ENCODE peak calls at places on chromosomes 16 and 17, in four cellular contexts. E is IMR-90, L is K562, Y is GM12878. O is an unnamed sample.

GRCh38 chr17:72393553-72393952 is 272.7 kb downstream of the SOX9 start:
- DNase-seq in E (peak), L (no peak), Y (no peak), O (peak)

GRCh38 chr17:83173997-83174858 is 94.8 kb downstream of the METRNL start:
- DNase-seq in E (peak), L (no peak), Y (no peak), O (no peak)

GRCh38 chr17:57957120-57957850 is 2.1 kb upstream of the CUEDC1 start:
- DNase-seq in E (no peak), L (no peak), Y (no peak), O (no peak)

GRCh38 chr17:75695830-75696271 is 25.4 kb upstream of the ITGB4 start:
- DNase-seq in E (no peak), L (no peak), Y (no peak), O (no peak)

GRCh38 chr16:24198807-24199533 is 57.2 kb upstream of the CACNG3 start:
- DNase-seq in E (no peak), L (no peak), Y (no peak), O (no peak)

GRCh38 chr16:79269211-79269863 is 331.2 kb downstream of the MAF start:
- DNase-seq in E (no peak), L (no peak), Y (peak), O (no peak)

GRCh38 chr17:78653382-78653781 is 76.2 kb upstream of the DNAH17 start:
- DNase-seq in E (peak), L (no peak), Y (no peak), O (peak)

GRCh38 chr16:88633684-88634140 is 4.7 kb upstream of the IL17C start:
- DNase-seq in E (peak), L (peak), Y (peak), O (peak)

GRCh38 chr16:11234884-11235702 is 20.9 kb downstream of the SOCS1 start:
- DNase-seq in E (peak), L (peak), Y (no peak), O (no peak)

GRCh38 chr16:80623376-80623775 is 82.6 kb downstream of the DYNLRB2 start:
- DNase-seq in E (peak), L (no peak), Y (no peak), O (peak)

GRCh38 chr16:15489016-15489415 is 54.6 kb downstream of the BMERB1 start:
- DNase-seq in E (no peak), L (no peak), Y (no peak), O (no peak)

GRCh38 chr17:46085522-46085921 is 86.5 kb downstream of the STH start:
- DNase-seq in E (no peak), L (no peak), Y (no peak), O (no peak)

GRCh38 chr17:81003711-81004335 is 12.2 kb downstream of the CHMP6 start:
- DNase-seq in E (no peak), L (no peak), Y (no peak), O (no peak)

GRCh38 chr16:74035816-74036215 is 260.8 kb upstream of the PSMD7 start:
- DNase-seq in E (peak), L (peak), Y (no peak), O (no peak)

GRCh38 chr16:15653227-15653626 is 3.2 kb downstream of the NDE1 start:
- DNase-seq in E (peak), L (no peak), Y (no peak), O (peak)

GRCh38 chr16:47230296-47230695 is 86.6 kb upstream of the NETO2 start:
- DNase-seq in E (no peak), L (no peak), Y (no peak), O (no peak)

GRCh38 chr17:2710804-2711607 is 558 bp downstream of the CLUH start:
- DNase-seq in E (no peak), L (no peak), Y (no peak), O (peak)

GRCh38 chr17:17546399-17547185 is 44.9 kb downstream of the PEMT start:
- DNase-seq in E (no peak), L (no peak), Y (no peak), O (no peak)

GRCh38 chr17:17545984-17546383 is 45.5 kb downstream of the PEMT start:
- DNase-seq in E (no peak), L (no peak), Y (no peak), O (no peak)

GRCh38 chr17:17548044-17548443 is 43.5 kb downstream of the PEMT start:
- DNase-seq in E (no peak), L (no peak), Y (no peak), O (no peak)

GRCh38 chr17:17545031-17545820 is 46.3 kb downstream of the PEMT start:
- DNase-seq in E (peak), L (no peak), Y (no peak), O (no peak)

DNA sequence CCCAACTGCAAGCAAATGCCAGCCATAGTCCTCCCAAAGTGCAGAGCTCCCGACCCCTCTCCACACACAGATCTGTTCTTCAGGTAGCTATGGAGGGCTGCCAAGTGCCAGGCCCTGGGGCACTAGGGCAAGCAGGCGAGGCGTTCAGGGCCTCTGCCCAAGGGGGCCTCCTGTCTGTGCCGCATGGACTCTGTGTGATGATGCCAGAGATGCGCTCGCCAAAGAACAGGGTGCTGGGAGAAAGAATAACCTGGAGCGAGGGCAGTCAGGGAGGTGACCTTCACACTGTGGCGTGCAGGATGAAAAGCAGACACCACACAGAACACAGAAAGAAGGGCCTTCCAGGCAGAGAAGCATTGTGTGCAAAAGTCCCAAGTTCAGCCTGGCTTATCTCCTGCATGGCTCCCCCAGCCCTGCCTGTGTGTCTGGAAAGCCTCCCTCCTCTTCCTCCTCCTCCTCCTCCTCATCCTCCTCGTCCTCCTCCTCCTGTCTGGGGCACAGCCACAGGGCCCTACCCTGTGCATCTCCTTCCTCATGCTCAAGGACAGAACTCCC is 44.2 kb downstream of the PEMT start:
- DNase-seq in E (no peak), L (no peak), Y (no peak), O (no peak)
- TF ChIP-seq FOS in E (no peak), L (no peak), Y (no peak), O (no peak)

GRCh38 chr17:7886227-7887037 is 2.2 kb upstream of the CHD3 start:
- DNase-seq in E (peak), L (peak), Y (no peak), O (peak)
- H2AFZ ChIP-seq in E (peak), L (peak), Y (peak), O (no peak)

GRCh38 chr17:41545829-41546410 is 17.8 kb upstream of the KRT19 start:
- DNase-seq in E (no peak), L (no peak), Y (no peak), O (no peak)
- TF ChIP-seq FOS in E (no peak), L (no peak), Y (no peak), O (no peak)

GRCh38 chr17:29205047-29205446 is 24.8 kb upstream of the MYO18A start:
- DNase-seq in E (no peak), L (no peak), Y (no peak), O (no peak)
- H2AFZ ChIP-seq in E (no peak), L (peak), Y (no peak), O (peak)

GRCh38 chr17:77356690-77357201 is 216.0 kb downstream of the SEC14L1 start:
- DNase-seq in E (no peak), L (no peak), Y (no peak), O (no peak)
- TF ChIP-seq FOS in E (no peak), L (no peak), Y (no peak), O (no peak)

GRCh38 chr17:69062860-69063621 is 2.3 kb upstream of the ABCA9 start:
- DNase-seq in E (no peak), L (no peak), Y (no peak), O (no peak)
- H2AFZ ChIP-seq in E (no peak), L (peak), Y (no peak), O (no peak)

GRCh38 chr17:36722121-36722902 is 120.9 kb downstream of the MRM1 start:
- DNase-seq in E (peak), L (peak), Y (no peak), O (peak)
- TF ChIP-seq FOS in E (no peak), L (no peak), Y (no peak), O (no peak)

O was measured in endothelial cell of umbilical vein.